ENCODE peak calls at places on chromosomes 7 and 10, in nine cellular contexts. V, H, W, K, R, Y, M, B and I are unnamed samples.

GRCh38 chr7:11203688-11204087 is 230.0 kb downstream of the PHF14 start:
- DNase-seq in V (no peak), H (no peak), W (no peak), K (no peak), R (no peak), Y (no peak), M (no peak), B (no peak), I (no peak)

GRCh38 chr7:79302281-79302680 is 151.2 kb downstream of the MAGI2 start:
- DNase-seq in V (no peak), H (no peak), W (no peak), K (no peak), R (no peak), Y (no peak), M (no peak), B (no peak), I (no peak)

GRCh38 chr7:55887786-55888185 is 530 bp downstream of the ZNF713 start:
- DNase-seq in V (peak; percentile 71), H (no peak), W (no peak), K (no peak), R (no peak), Y (peak; percentile 30), M (no peak), B (no peak), I (no peak)

GRCh38 chr7:127941471-127941870 is 89.8 kb downstream of the LRRC4 start:
- DNase-seq in V (no peak), H (no peak), W (no peak), K (no peak), R (no peak), Y (no peak), M (no peak), B (no peak), I (no peak)

GRCh38 chr7:84092207-84092606 is 102.4 kb downstream of the SEMA3A start:
- DNase-seq in V (no peak), H (no peak), W (no peak), K (peak; percentile 56), R (no peak), Y (no peak), M (no peak), B (no peak), I (peak; percentile 42)

GRCh38 chr10:124035928-124036558 is 57.4 kb downstream of the CHST15 start:
- DNase-seq in V (no peak), H (no peak), W (no peak), K (no peak), R (peak; percentile 96), Y (peak; percentile 42), M (no peak), B (peak; percentile 82), I (peak; percentile 92)

GRCh38 chr7:152162287-152162686 is 136.8 kb downstream of the GALNT11 start:
- DNase-seq in V (no peak), H (no peak), W (no peak), K (no peak), R (no peak), Y (no peak), M (no peak), B (no peak), I (no peak)

GRCh38 chr10:103888113-103888841 is 29.7 kb downstream of the STN1 start:
- DNase-seq in V (peak; percentile 51), H (peak; percentile 72), W (peak; percentile 61), K (peak; percentile 93), R (peak; percentile 41), Y (peak; percentile 46), M (no peak), B (no peak), I (peak; percentile 72)

GRCh38 chr7:14748461-14748860 is 154.1 kb downstream of the DGKB start:
- DNase-seq in V (no peak), H (no peak), W (peak; percentile 39), K (peak; percentile 95), R (no peak), Y (no peak), M (no peak), B (no peak), I (no peak)

GRCh38 chr7:88217675-88218427 is 2.0 kb downstream of the SRI start:
- DNase-seq in V (no peak), H (no peak), W (no peak), K (no peak), R (no peak), Y (peak; percentile 23), M (no peak), B (peak; percentile 83), I (peak; percentile 45)

GRCh38 chr10:8060010-8060703 is 5.7 kb downstream of the GATA3 start:
- DNase-seq in V (no peak), H (no peak), W (no peak), K (peak; percentile 78), R (no peak), Y (no peak), M (peak; percentile 51), B (peak; percentile 55), I (peak; percentile 40)

GRCh38 chr10:18683427-18683826 is 24.2 kb downstream of the ARL5B start:
- DNase-seq in V (no peak), H (no peak), W (no peak), K (no peak), R (no peak), Y (no peak), M (no peak), B (no peak), I (no peak)

GRCh38 chr7:134737561-134738353 is 41.7 kb upstream of the CALD1 start:
- DNase-seq in V (no peak), H (no peak), W (no peak), K (peak; percentile 34), R (no peak), Y (no peak), M (no peak), B (peak; percentile 36), I (peak; percentile 73)

GRCh38 chr7:27243340-27244163 is 950 bp downstream of the EVX1 start:
- DNase-seq in V (no peak), H (no peak), W (no peak), K (no peak), R (no peak), Y (no peak), M (peak; percentile 73), B (no peak), I (no peak)
- TF ChIP-seq MAX in V (no peak), H (no peak), W (no peak), K (no peak), R (no peak), Y (no peak), M (no peak), B (no peak), I (no peak)

GRCh38 chr10:99913831-99914235 is 95.9 kb downstream of the DNMBP start:
- DNase-seq in V (no peak), H (no peak), W (no peak), K (peak; percentile 44), R (no peak), Y (no peak), M (peak; percentile 82), B (no peak), I (no peak)

GRCh38 chr10:99914236-99914635 is 95.5 kb downstream of the DNMBP start:
- DNase-seq in V (no peak), H (no peak), W (no peak), K (peak; percentile 25), R (no peak), Y (no peak), M (peak; percentile 51), B (no peak), I (no peak)

GRCh38 chr10:99915414-99915813 is 94.3 kb downstream of the DNMBP start:
- DNase-seq in V (no peak), H (no peak), W (no peak), K (no peak), R (no peak), Y (no peak), M (no peak), B (no peak), I (no peak)

GRCh38 chr10:99908512-99908911 is 101.2 kb downstream of the DNMBP start:
- DNase-seq in V (no peak), H (no peak), W (no peak), K (no peak), R (no peak), Y (no peak), M (no peak), B (no peak), I (peak; percentile 36)

GRCh38 chr10:99912057-99912456 is 97.7 kb downstream of the DNMBP start:
- DNase-seq in V (no peak), H (no peak), W (no peak), K (no peak), R (no peak), Y (no peak), M (no peak), B (no peak), I (no peak)
- H3K4me3 ChIP-seq in V (no peak overlapping the region), H (no peak overlapping the region), W (no peak overlapping the region), K (no peak overlapping the region), R (no peak overlapping the region), Y (no peak overlapping the region), M (peak overlapping the region; percentile 89), B (no peak overlapping the region), I (no peak overlapping the region)

DNA sequence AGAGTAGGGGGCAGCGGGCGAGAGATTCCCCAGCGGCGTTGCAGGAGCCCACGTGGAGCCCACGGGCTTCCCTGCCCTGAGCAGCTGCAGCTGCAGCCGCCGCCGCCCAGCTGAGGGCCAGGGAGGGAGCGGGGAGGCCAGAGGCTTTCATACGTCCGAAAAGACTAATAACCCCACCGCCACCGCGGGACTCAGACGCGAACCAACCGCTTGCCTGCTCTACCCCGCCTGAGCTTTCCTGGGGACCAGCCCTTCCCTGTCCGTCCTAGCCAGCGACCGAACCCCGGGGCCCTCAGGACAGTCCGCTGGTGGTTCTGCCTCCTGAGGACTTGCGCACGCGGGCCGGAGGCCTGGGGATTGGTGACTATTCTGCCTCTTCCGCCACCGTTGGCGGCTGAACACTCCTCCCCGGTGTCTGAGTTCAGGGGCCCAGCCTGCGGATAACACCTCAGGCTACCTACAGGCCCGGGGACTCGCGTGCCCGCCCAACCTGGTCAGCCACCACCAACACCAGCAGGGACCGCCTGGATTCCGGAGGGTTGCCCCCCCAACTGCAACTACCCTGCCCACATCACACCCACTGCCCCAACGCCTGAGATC is 18.4 kb downstream of the IFT22 start:
- DNase-seq in V (peak; percentile 56), H (no peak), W (no peak), K (no peak), R (no peak), Y (no peak), M (peak; percentile 69), B (no peak), I (no peak)
- TF ChIP-seq CTCF in V (no peak), H (no peak), W (no peak), K (no peak), R (no peak), Y (no peak), M (no peak), B (no peak), I (no peak)

DNA sequence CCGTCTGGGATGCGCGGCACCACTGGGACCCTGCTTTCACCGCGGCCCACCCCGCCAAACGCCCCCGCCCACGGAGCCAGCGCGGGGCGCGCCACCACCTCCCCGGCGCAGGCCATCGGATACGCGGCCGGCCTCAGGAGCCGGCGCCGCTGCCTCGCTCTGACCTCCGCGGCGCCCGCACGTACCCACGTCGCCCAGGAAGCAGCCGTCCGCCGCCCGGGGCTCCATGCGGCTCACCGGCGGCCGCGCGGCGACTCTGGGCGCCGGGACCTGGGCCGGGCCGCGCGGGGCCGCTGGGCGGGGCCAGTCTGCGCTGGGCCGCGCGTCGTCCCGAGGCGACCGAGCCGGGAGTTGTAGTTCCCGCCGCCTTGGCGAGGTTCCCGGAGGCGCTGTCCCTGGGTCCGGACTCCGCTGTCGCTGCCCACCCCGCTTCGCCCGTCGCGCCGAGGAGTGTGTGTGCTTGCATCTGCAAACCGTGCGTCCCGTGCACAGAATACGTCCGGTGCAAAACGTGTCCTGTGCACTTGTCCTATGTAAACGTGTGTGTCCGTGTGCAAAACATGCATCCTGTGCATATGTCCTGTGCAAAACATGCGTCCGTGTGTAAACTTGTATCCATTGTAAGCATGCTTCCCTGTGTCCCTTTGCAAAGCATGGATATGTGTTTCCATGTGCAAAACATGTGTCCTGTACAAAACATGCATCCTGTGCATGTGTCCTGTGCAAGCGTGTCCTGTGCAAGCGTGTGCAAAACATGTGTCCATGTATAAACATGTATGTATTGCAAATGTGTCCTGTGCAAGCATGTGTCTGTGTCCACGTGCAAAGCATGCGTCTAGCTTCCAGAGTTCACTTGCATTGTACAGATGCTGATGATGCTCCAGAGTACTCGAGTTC is at the start of gene ASB13:
- DNase-seq in V (peak; percentile 93), H (peak; percentile 68), W (peak; percentile 28), K (peak; percentile 40), R (peak; percentile 54), Y (peak; percentile 84), M (peak; percentile 82), B (no peak), I (peak; percentile 73)
- TF ChIP-seq MAX in V (no peak), H (peak; percentile 61), W (peak; percentile 18), K (peak; percentile 61), R (peak; percentile 79), Y (peak; percentile 84), M (peak; percentile 30), B (no peak), I (peak; percentile 79)